ENCODE peak calls at places on chromosomes 4 and X, in nine cellular contexts. One of them, this sample, is unnamed.

GRCh38 chr4:140943887-140944515 is 187.8 kb upstream of the TBC1D9 start:
- DNase-seq in upper lobe of right lung: no peak
- DNase-seq in IMR-90: peak
- DNase-seq in body of pancreas: no peak
- DNase-seq in CD8-positive, alpha-beta memory T cell: no peak
- DNase-seq in CD4-positive, CD25-positive, alpha-beta regulatory T cell: no peak
- DNase-seq in BJ: no peak
- DNase-seq in kidney: no peak
- DNase-seq in esophagus muscularis mucosa: no peak
- DNase-seq in this sample: no peak

GRCh38 chrX:3384330-3384729 is 37.9 kb upstream of the MXRA5 start:
- DNase-seq in BJ: no peak
- DNase-seq in IMR-90: no peak
- DNase-seq in esophagus muscularis mucosa: no peak
- DNase-seq in CD8-positive, alpha-beta memory T cell: no peak
- DNase-seq in body of pancreas: no peak
- DNase-seq in kidney: no peak
- DNase-seq in CD4-positive, CD25-positive, alpha-beta regulatory T cell: no peak
- DNase-seq in upper lobe of right lung: no peak
- DNase-seq in this sample: no peak

GRCh38 chrX:111465664-111466063 is 45.8 kb upstream of the SERTM2 start:
- DNase-seq in body of pancreas: no peak
- DNase-seq in upper lobe of right lung: no peak
- DNase-seq in esophagus muscularis mucosa: no peak
- DNase-seq in kidney: no peak
- DNase-seq in BJ: no peak
- DNase-seq in CD4-positive, CD25-positive, alpha-beta regulatory T cell: no peak
- DNase-seq in IMR-90: no peak
- DNase-seq in CD8-positive, alpha-beta memory T cell: no peak
- DNase-seq in this sample: no peak

GRCh38 chrX:29215251-29215650 is 628.0 kb downstream of the IL1RAPL1 start:
- DNase-seq in BJ: no peak
- DNase-seq in CD4-positive, CD25-positive, alpha-beta regulatory T cell: no peak
- DNase-seq in esophagus muscularis mucosa: no peak
- DNase-seq in CD8-positive, alpha-beta memory T cell: no peak
- DNase-seq in upper lobe of right lung: no peak
- DNase-seq in body of pancreas: no peak
- DNase-seq in IMR-90: peak
- DNase-seq in kidney: no peak
- DNase-seq in this sample: no peak

GRCh38 chr4:27293831-27294230 is 433.2 kb downstream of the STIM2 start:
- DNase-seq in IMR-90: no peak
- DNase-seq in BJ: no peak
- DNase-seq in body of pancreas: no peak
- DNase-seq in CD4-positive, CD25-positive, alpha-beta regulatory T cell: no peak
- DNase-seq in esophagus muscularis mucosa: peak
- DNase-seq in CD8-positive, alpha-beta memory T cell: no peak
- DNase-seq in upper lobe of right lung: no peak
- DNase-seq in kidney: no peak
- DNase-seq in this sample: no peak

GRCh38 chrX:132031867-132032266 is 8.8 kb downstream of the STK26 start:
- DNase-seq in CD4-positive, CD25-positive, alpha-beta regulatory T cell: no peak
- DNase-seq in upper lobe of right lung: no peak
- DNase-seq in IMR-90: no peak
- DNase-seq in kidney: no peak
- DNase-seq in CD8-positive, alpha-beta memory T cell: no peak
- DNase-seq in esophagus muscularis mucosa: no peak
- DNase-seq in body of pancreas: no peak
- DNase-seq in BJ: no peak
- DNase-seq in this sample: no peak

GRCh38 chr4:169179609-169180526 is 90.9 kb downstream of the SH3RF1 start:
- DNase-seq in CD4-positive, CD25-positive, alpha-beta regulatory T cell: no peak
- DNase-seq in IMR-90: peak
- DNase-seq in BJ: no peak
- DNase-seq in esophagus muscularis mucosa: no peak
- DNase-seq in upper lobe of right lung: no peak
- DNase-seq in kidney: no peak
- DNase-seq in body of pancreas: no peak
- DNase-seq in CD8-positive, alpha-beta memory T cell: no peak
- DNase-seq in this sample: no peak

GRCh38 chrX:54042609-54043010 is 1.7 kb downstream of the PHF8 start:
- DNase-seq in esophagus muscularis mucosa: peak
- DNase-seq in upper lobe of right lung: peak
- DNase-seq in CD8-positive, alpha-beta memory T cell: peak
- DNase-seq in BJ: no peak
- DNase-seq in CD4-positive, CD25-positive, alpha-beta regulatory T cell: peak
- DNase-seq in IMR-90: peak
- DNase-seq in kidney: peak
- DNase-seq in body of pancreas: peak
- DNase-seq in this sample: peak

GRCh38 chr4:17385403-17385802 is 126.5 kb downstream of the QDPR start:
- DNase-seq in BJ: no peak
- DNase-seq in CD8-positive, alpha-beta memory T cell: no peak
- DNase-seq in IMR-90: peak
- DNase-seq in upper lobe of right lung: no peak
- DNase-seq in body of pancreas: no peak
- DNase-seq in CD4-positive, CD25-positive, alpha-beta regulatory T cell: no peak
- DNase-seq in kidney: no peak
- DNase-seq in esophagus muscularis mucosa: no peak
- DNase-seq in this sample: peak

GRCh38 chr4:161247831-161248230 is 916.0 kb downstream of the FSTL5 start:
- DNase-seq in kidney: no peak
- DNase-seq in body of pancreas: no peak
- DNase-seq in IMR-90: no peak
- DNase-seq in upper lobe of right lung: no peak
- DNase-seq in BJ: no peak
- DNase-seq in CD4-positive, CD25-positive, alpha-beta regulatory T cell: no peak
- DNase-seq in CD8-positive, alpha-beta memory T cell: no peak
- DNase-seq in esophagus muscularis mucosa: no peak
- DNase-seq in this sample: no peak

GRCh38 chrX:68416592-68416991 is 16.7 kb downstream of the OPHN1 start:
- DNase-seq in CD4-positive, CD25-positive, alpha-beta regulatory T cell: no peak
- DNase-seq in kidney: no peak
- DNase-seq in esophagus muscularis mucosa: no peak
- DNase-seq in BJ: no peak
- DNase-seq in upper lobe of right lung: no peak
- DNase-seq in IMR-90: no peak
- DNase-seq in CD8-positive, alpha-beta memory T cell: no peak
- DNase-seq in body of pancreas: no peak
- DNase-seq in this sample: no peak

GRCh38 chr4:47031713-47032404 is 492 bp downstream of the GABRB1 start:
- DNase-seq in kidney: no peak
- DNase-seq in IMR-90: no peak
- DNase-seq in BJ: no peak
- DNase-seq in CD8-positive, alpha-beta memory T cell: no peak
- DNase-seq in CD4-positive, CD25-positive, alpha-beta regulatory T cell: no peak
- DNase-seq in body of pancreas: peak
- DNase-seq in esophagus muscularis mucosa: no peak
- DNase-seq in upper lobe of right lung: no peak
- DNase-seq in this sample: no peak

GRCh38 chr4:153146031-153146430 is 58.2 kb upstream of the TRIM2 start:
- DNase-seq in BJ: no peak
- DNase-seq in IMR-90: no peak
- DNase-seq in CD4-positive, CD25-positive, alpha-beta regulatory T cell: no peak
- DNase-seq in CD8-positive, alpha-beta memory T cell: no peak
- DNase-seq in body of pancreas: no peak
- DNase-seq in upper lobe of right lung: no peak
- DNase-seq in kidney: no peak
- DNase-seq in esophagus muscularis mucosa: no peak
- DNase-seq in this sample: no peak

GRCh38 chrX:71432733-71433132 is 66.6 kb downstream of the TAF1 start:
- DNase-seq in BJ: no peak
- DNase-seq in CD4-positive, CD25-positive, alpha-beta regulatory T cell: no peak
- DNase-seq in kidney: no peak
- DNase-seq in esophagus muscularis mucosa: no peak
- DNase-seq in upper lobe of right lung: no peak
- DNase-seq in body of pancreas: no peak
- DNase-seq in CD8-positive, alpha-beta memory T cell: no peak
- DNase-seq in IMR-90: no peak
- DNase-seq in this sample: no peak

GRCh38 chrX:14027511-14028019 is 2.1 kb downstream of the GEMIN8 start:
- DNase-seq in kidney: no peak
- DNase-seq in esophagus muscularis mucosa: no peak
- DNase-seq in CD8-positive, alpha-beta memory T cell: no peak
- DNase-seq in BJ: no peak
- DNase-seq in body of pancreas: no peak
- DNase-seq in upper lobe of right lung: no peak
- DNase-seq in CD4-positive, CD25-positive, alpha-beta regulatory T cell: no peak
- DNase-seq in IMR-90: peak
- DNase-seq in this sample: no peak

DNA sequence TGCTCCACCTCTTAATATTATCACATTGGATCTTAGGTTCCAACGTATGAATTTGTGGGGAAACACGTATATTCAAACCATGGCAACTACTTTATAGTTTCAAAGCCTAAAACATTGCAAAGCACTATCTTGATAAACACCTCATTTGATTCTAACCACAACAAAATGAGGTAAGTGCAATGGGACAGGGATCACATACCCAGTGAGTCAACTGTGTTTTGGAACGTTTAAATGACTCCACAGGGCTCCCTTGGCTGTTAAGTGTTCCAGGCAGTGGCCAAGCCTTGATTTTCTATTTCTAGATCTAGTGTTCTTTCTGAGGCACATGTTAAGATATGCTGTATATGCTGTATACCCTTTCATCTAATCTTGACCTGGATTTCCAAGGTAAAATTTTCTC is 54.5 kb upstream of the C1QTNF7 start:
- DNase-seq in CD4-positive, CD25-positive, alpha-beta regulatory T cell: no peak
- DNase-seq in esophagus muscularis mucosa: no peak
- DNase-seq in upper lobe of right lung: no peak
- DNase-seq in BJ: no peak
- DNase-seq in IMR-90: peak
- DNase-seq in CD8-positive, alpha-beta memory T cell: no peak
- DNase-seq in kidney: no peak
- DNase-seq in body of pancreas: no peak
- DNase-seq in this sample: no peak
- H3K4me3 ChIP-seq in CD4-positive, CD25-positive, alpha-beta regulatory T cell: no peak
- H3K4me3 ChIP-seq in esophagus muscularis mucosa: no peak
- H3K4me3 ChIP-seq in upper lobe of right lung: no peak
- H3K4me3 ChIP-seq in BJ: no peak
- H3K4me3 ChIP-seq in IMR-90: no peak
- H3K4me3 ChIP-seq in CD8-positive, alpha-beta memory T cell: no peak
- H3K4me3 ChIP-seq in kidney: no peak
- H3K4me3 ChIP-seq in body of pancreas: no peak
- H3K4me3 ChIP-seq in this sample: no peak

GRCh38 chr4:6676722-6677558 is 16.7 kb upstream of the S100P start:
- DNase-seq in CD8-positive, alpha-beta memory T cell: no peak
- DNase-seq in CD4-positive, CD25-positive, alpha-beta regulatory T cell: no peak
- DNase-seq in upper lobe of right lung: no peak
- DNase-seq in body of pancreas: no peak
- DNase-seq in esophagus muscularis mucosa: no peak
- DNase-seq in BJ: no peak
- DNase-seq in kidney: no peak
- DNase-seq in IMR-90: no peak
- DNase-seq in this sample: peak
- H3K4me3 ChIP-seq in CD8-positive, alpha-beta memory T cell: peak
- H3K4me3 ChIP-seq in CD4-positive, CD25-positive, alpha-beta regulatory T cell: peak
- H3K4me3 ChIP-seq in upper lobe of right lung: no peak
- H3K4me3 ChIP-seq in body of pancreas: no peak
- H3K4me3 ChIP-seq in esophagus muscularis mucosa: no peak
- H3K4me3 ChIP-seq in BJ: no peak
- H3K4me3 ChIP-seq in kidney: no peak
- H3K4me3 ChIP-seq in IMR-90: no peak
- H3K4me3 ChIP-seq in this sample: peak

DNA sequence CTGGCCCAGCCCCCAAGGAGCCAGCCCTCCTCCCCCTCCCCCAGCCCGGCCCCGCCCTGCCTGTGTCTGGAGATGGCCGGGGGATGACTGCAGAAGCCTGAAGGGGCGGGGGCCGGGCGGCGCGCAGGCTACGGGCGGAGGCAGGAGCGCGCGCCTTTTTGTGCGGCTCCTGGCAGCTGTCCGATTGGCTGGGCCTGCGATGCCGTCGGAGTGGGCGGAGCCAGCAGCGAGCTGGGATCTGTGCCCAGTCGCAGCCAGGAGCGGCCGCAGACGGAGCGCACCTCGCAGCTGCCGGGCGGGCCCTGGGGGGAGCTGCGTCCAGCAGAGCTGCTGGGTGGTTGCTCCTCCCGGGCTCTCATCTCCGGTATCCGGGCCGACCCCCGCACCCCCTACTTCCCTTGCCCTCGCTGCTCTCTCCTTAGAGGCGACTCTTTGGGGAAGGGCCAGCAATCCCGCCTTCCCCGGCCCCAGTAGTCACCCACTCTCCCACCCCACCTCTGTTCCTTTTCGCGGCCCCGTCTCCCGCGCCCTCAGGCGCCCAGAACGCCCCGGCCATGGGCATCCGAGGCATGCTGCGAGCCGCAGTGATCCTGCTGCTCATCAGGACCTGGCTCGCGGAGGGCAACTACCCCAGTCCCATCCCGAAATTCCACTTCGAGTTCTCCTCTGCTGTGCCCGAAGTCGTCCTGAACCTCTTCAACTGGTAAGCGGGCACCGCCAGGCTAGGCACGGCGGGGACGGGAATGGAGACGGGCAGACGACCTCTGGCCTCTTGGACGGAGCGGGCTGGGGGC is at the start of gene GABRQ:
- DNase-seq in IMR-90: no peak
- DNase-seq in CD8-positive, alpha-beta memory T cell: no peak
- DNase-seq in BJ: no peak
- DNase-seq in kidney: peak
- DNase-seq in upper lobe of right lung: peak
- DNase-seq in CD4-positive, CD25-positive, alpha-beta regulatory T cell: no peak
- DNase-seq in esophagus muscularis mucosa: peak
- DNase-seq in body of pancreas: peak
- DNase-seq in this sample: no peak
- H3K4me3 ChIP-seq in IMR-90: no peak
- H3K4me3 ChIP-seq in CD8-positive, alpha-beta memory T cell: no peak
- H3K4me3 ChIP-seq in BJ: no peak
- H3K4me3 ChIP-seq in kidney: no peak
- H3K4me3 ChIP-seq in upper lobe of right lung: no peak
- H3K4me3 ChIP-seq in CD4-positive, CD25-positive, alpha-beta regulatory T cell: no peak
- H3K4me3 ChIP-seq in esophagus muscularis mucosa: no peak
- H3K4me3 ChIP-seq in body of pancreas: no peak
- H3K4me3 ChIP-seq in this sample: no peak

DNA sequence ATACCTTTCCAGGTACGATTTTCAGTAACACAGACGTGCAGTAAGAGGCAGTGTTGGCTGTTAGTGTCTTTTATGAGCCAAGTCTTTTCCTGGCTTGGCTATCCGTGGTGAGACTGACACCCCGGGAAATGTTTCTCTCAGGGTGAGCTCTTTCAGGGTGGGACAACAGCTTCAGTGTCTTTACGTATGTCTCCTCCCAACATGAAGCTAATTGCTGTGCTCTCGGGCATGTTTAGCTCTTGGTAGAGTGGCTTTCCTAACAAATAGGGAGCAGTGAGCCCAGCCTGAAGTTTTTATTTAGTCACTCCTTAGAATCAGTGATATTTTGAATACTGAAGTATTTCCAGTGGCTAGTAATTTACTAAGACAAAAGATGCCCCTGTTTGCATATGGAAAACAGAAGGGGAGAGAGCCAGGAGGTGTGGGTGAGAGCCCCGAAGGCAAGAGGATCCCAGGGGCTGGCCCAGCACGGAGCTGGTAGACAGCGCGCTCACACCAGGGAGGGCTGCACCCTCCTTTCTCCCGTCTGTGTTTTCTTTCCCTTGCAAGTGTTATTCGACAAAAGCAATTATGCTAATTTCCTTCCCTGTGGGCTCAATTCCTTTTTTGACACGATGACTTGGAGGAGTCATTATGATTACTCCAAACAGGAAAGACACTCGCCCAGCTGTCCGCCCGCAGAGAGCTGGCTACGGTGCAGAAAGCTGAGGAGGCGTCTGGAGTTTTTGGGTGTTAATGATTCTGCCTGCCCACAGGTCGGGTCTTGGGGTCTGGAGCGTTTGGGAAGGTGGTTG is 47.7 kb downstream of the PDGFRA start:
- DNase-seq in BJ: no peak
- DNase-seq in IMR-90: no peak
- DNase-seq in CD8-positive, alpha-beta memory T cell: no peak
- DNase-seq in upper lobe of right lung: no peak
- DNase-seq in CD4-positive, CD25-positive, alpha-beta regulatory T cell: no peak
- DNase-seq in body of pancreas: no peak
- DNase-seq in kidney: no peak
- DNase-seq in esophagus muscularis mucosa: no peak
- DNase-seq in this sample: no peak
- H3K4me3 ChIP-seq in BJ: no peak
- H3K4me3 ChIP-seq in IMR-90: no peak
- H3K4me3 ChIP-seq in CD8-positive, alpha-beta memory T cell: no peak
- H3K4me3 ChIP-seq in upper lobe of right lung: no peak
- H3K4me3 ChIP-seq in CD4-positive, CD25-positive, alpha-beta regulatory T cell: no peak
- H3K4me3 ChIP-seq in body of pancreas: no peak
- H3K4me3 ChIP-seq in kidney: no peak
- H3K4me3 ChIP-seq in esophagus muscularis mucosa: peak
- H3K4me3 ChIP-seq in this sample: no peak

This sample was measured in CD4-positive, alpha-beta memory T cell.